ENCODE peak calls at places on chromosomes 3 and 15, in four cellular contexts. L is K562, Z is GM12878, Y is HepG2. M is an unnamed sample.

GRCh38 chr3:163508212-163508611 is 1570.1 kb downstream of the SI start:
- DNase-seq in L (no peak), Z (no peak), Y (no peak), M (no peak)

GRCh38 chr15:48855501-48856440 is 22.2 kb upstream of the EID1 start:
- DNase-seq in L (no peak), Z (no peak), Y (peak; percentile 33), M (no peak)

GRCh38 chr3:108183971-108184370 is 38.3 kb downstream of the IFT57 start:
- DNase-seq in L (no peak), Z (no peak), Y (no peak), M (no peak)

GRCh38 chr3:131730581-131730980 is 227.8 kb upstream of the MRPL3 start:
- DNase-seq in L (no peak), Z (no peak), Y (no peak), M (no peak)

GRCh38 chr3:170982733-170983132 is 43.8 kb downstream of the SLC2A2 start:
- DNase-seq in L (no peak), Z (peak; percentile 50), Y (no peak), M (no peak)

GRCh38 chr15:35874260-35874905 is 328.4 kb upstream of the DPH6 start:
- DNase-seq in L (no peak), Z (no peak), Y (no peak), M (no peak)

GRCh38 chr15:47959617-47960398 is 161.0 kb upstream of the SLC24A5 start:
- DNase-seq in L (no peak), Z (peak; percentile 13), Y (no peak), M (no peak)

GRCh38 chr3:10008588-10009344 is 17.5 kb upstream of the FANCD2 start:
- DNase-seq in L (peak; percentile 87), Z (no peak), Y (peak; percentile 58), M (peak; percentile 85)

GRCh38 chr3:51374456-51374855 is 10.6 kb upstream of the MANF start:
- DNase-seq in L (no peak), Z (no peak), Y (no peak), M (no peak)

GRCh38 chr3:49791571-49791970 is 5.2 kb upstream of the IP6K1 start:
- DNase-seq in L (no peak), Z (no peak), Y (no peak), M (no peak)

GRCh38 chr3:122011396-122011795 is 10.7 kb downstream of the ILDR1 start:
- DNase-seq in L (no peak), Z (no peak), Y (no peak), M (no peak)

GRCh38 chr15:98025237-98025636 is 64.7 kb downstream of the ARRDC4 start:
- DNase-seq in L (no peak), Z (no peak), Y (no peak), M (no peak)

GRCh38 chr15:88616240-88616639 is 4.9 kb upstream of the AEN start:
- DNase-seq in L (no peak), Z (no peak), Y (no peak), M (no peak)
- TF ChIP-seq TCF7 in L (no peak), Z (no peak), Y (no peak), M (no peak)

GRCh38 chr15:81003023-81003350 is 2.3 kb downstream of the TLNRD1 start:
- DNase-seq in L (no peak), Z (no peak), Y (no peak), M (no peak)

GRCh38 chr15:81002254-81003022 is 1.7 kb downstream of the TLNRD1 start:
- DNase-seq in L (no peak), Z (no peak), Y (no peak), M (peak; percentile 44)

GRCh38 chr15:81000626-81001179 is at the start of gene TLNRD1:
- DNase-seq in L (peak; percentile 84), Z (no peak), Y (peak; percentile 83), M (peak; percentile 85)

GRCh38 chr15:81001180-81002003 is 669 bp downstream of the TLNRD1 start:
- DNase-seq in L (peak; percentile 73), Z (no peak), Y (no peak), M (peak; percentile 63)

DNA sequence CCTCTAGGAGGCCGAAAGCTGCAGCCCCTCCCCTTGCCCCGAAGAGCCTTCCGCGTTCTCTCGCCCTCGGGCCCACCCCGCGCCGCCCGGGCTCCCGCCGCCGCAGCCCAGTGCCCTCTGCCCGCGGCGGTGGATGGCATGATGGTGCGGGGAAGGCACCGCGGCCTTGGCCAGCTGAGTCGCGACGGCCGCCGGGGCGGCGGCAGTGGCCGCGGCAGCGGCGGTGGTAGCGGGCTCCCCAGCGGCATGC is 1.2 kb downstream of the TLNRD1 start:
- DNase-seq in L (no peak), Z (no peak), Y (no peak), M (no peak)
- TF ChIP-seq TCF7 in L (no peak), Z (no peak), Y (no peak), M (no peak)

GRCh38 chr3:144182501-144182900 is 210.9 kb downstream of the DIPK2A start:
- DNase-seq in L (no peak), Z (no peak), Y (no peak), M (no peak)
- TF ChIP-seq TCF7 in L (no peak), Z (no peak), Y (no peak), M (no peak)

GRCh38 chr3:58261954-58262666 is 24.5 kb downstream of the ABHD6 start:
- DNase-seq in L (no peak), Z (no peak), Y (no peak), M (no peak)

GRCh38 chr3:58260733-58261132 is 23.1 kb downstream of the ABHD6 start:
- DNase-seq in L (no peak), Z (no peak), Y (no peak), M (no peak)

GRCh38 chr3:58256511-58256910 is 18.9 kb downstream of the ABHD6 start:
- DNase-seq in L (no peak), Z (no peak), Y (no peak), M (no peak)

GRCh38 chr3:58258392-58259040 is 20.9 kb downstream of the ABHD6 start:
- DNase-seq in L (no peak), Z (no peak), Y (no peak), M (no peak)

GRCh38 chr3:58260261-58260731 is 22.7 kb downstream of the ABHD6 start:
- DNase-seq in L (no peak), Z (no peak), Y (no peak), M (no peak)
- TF ChIP-seq TCF7 in L (no peak), Z (no peak), Y (no peak), M (no peak)

GRCh38 chr3:106025151-106025722 is 156.4 kb upstream of the CBLB start:
- DNase-seq in L (no peak), Z (no peak), Y (no peak), M (no peak)
- TF ChIP-seq TCF7 in L (no peak), Z (no peak), Y (no peak), M (no peak)

DNA sequence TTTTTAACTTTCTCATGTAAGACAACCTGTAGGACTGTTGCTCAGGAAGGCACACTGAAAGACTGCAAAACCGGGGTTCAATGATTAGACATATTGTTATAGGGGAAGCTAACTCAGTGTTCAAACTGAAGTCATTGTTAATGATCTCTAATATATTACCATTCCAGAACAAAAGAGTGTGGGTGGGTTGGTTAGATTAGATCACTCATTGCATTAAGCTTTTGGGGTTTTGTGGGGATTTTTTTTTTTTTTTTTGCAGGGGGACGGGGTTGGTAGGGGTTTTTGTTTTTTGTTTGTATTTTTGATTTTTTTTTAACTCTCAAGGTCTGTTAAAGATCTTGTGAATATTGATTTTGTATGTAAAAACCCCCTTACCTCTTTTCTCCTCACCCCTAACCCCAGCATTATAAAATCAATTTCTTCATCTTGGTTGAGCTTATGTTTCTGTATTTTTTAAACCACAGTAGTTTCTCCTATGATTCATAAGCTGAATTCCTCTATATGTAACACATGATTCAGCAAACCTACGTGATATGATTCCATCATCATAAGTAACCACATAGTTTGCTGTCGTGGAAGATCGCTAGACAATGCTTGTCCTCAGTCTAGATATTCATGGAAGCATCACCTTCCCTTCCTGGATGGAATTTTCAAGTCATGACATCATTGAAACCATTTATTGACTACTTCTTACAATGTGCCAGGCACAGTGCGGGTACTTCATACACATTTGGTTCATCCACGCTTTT is 544.1 kb upstream of the MDFIC2 start:
- DNase-seq in L (no peak), Z (no peak), Y (no peak), M (no peak)
- TF ChIP-seq TCF7 in L (no peak), Z (no peak), Y (no peak), M (no peak)

DNA sequence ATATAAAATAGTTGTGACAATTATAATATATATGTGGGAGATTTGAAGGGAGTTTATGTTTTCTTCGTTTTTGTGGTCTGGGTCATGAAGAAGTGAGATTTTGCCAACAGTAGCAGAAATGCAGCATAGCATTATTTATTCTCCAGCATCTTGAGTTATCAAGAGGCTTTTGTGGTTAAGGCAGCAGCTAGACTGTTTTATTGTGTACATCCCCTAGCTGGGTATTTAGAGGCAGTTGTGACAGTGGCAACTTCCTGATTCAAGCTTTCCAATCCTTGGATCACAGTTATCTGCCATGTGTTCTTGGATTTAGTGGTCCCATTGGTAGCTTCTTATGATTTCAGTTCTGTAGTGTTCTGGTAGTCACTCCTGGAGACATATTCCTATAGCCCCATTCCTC is 29.0 kb downstream of the ARIH1 start:
- DNase-seq in L (no peak), Z (no peak), Y (no peak), M (no peak)
- TF ChIP-seq TCF7 in L (no peak), Z (no peak), Y (no peak), M (no peak)

M was measured in WTC11.